ENCODE peak calls at places on chromosomes 2 and 18, in five cellular contexts. One of them, this sample, is unnamed.

GRCh38 chr2:206597716-206598218 is 44.5 kb upstream of the FAM237A start:
- DNase-seq in COR-L47: no peak
- DNase-seq in kidney glomerular epithelial cell: no peak
- DNase-seq in RPMI7951: no peak
- DNase-seq in WTC11: no peak
- DNase-seq in this sample: no peak

GRCh38 chr2:159098815-159099455 is 130.5 kb downstream of the TANC1 start:
- DNase-seq in RPMI7951: no peak
- DNase-seq in COR-L47: no peak
- DNase-seq in WTC11: no peak
- DNase-seq in kidney glomerular epithelial cell: peak; percentile 53
- DNase-seq in this sample: no peak

GRCh38 chr2:56325661-56326345 is 142.0 kb downstream of the CCDC85A start:
- DNase-seq in kidney glomerular epithelial cell: no peak
- DNase-seq in WTC11: no peak
- DNase-seq in RPMI7951: no peak
- DNase-seq in COR-L47: no peak
- DNase-seq in this sample: no peak

GRCh38 chr2:75309596-75310290 is 110.4 kb upstream of the TACR1 start:
- DNase-seq in WTC11: no peak
- DNase-seq in kidney glomerular epithelial cell: no peak
- DNase-seq in RPMI7951: peak; percentile 54
- DNase-seq in COR-L47: no peak
- DNase-seq in this sample: no peak

GRCh38 chr18:60935046-60935445 is 398.2 kb upstream of the CDH20 start:
- DNase-seq in WTC11: no peak
- DNase-seq in COR-L47: no peak
- DNase-seq in kidney glomerular epithelial cell: no peak
- DNase-seq in RPMI7951: no peak
- DNase-seq in this sample: no peak

GRCh38 chr2:26477911-26478253 is at the start of gene OTOF:
- DNase-seq in COR-L47: no peak
- DNase-seq in kidney glomerular epithelial cell: no peak
- DNase-seq in RPMI7951: peak; percentile 43
- DNase-seq in WTC11: no peak
- DNase-seq in this sample: no peak

GRCh38 chr18:79397830-79398761 is 2.4 kb downstream of the NFATC1 start:
- DNase-seq in RPMI7951: no peak
- DNase-seq in kidney glomerular epithelial cell: no peak
- DNase-seq in COR-L47: no peak
- DNase-seq in WTC11: no peak
- DNase-seq in this sample: no peak

GRCh38 chr2:171160119-171160629 is 519 bp downstream of the TLK1 start:
- DNase-seq in COR-L47: peak; percentile 60
- DNase-seq in WTC11: peak; percentile 69
- DNase-seq in RPMI7951: peak; percentile 58
- DNase-seq in kidney glomerular epithelial cell: peak; percentile 66
- DNase-seq in this sample: peak; percentile 81

GRCh38 chr2:88016948-88017779 is 817 bp upstream of the RNU2-63P start:
- DNase-seq in WTC11: peak; percentile 69
- DNase-seq in COR-L47: peak; percentile 40
- DNase-seq in RPMI7951: no peak
- DNase-seq in kidney glomerular epithelial cell: peak; percentile 74
- DNase-seq in this sample: peak; percentile 66

GRCh38 chr18:51266736-51267135 is 69.3 kb upstream of the MEX3C start:
- DNase-seq in RPMI7951: peak; percentile 16
- DNase-seq in COR-L47: no peak
- DNase-seq in kidney glomerular epithelial cell: no peak
- DNase-seq in WTC11: no peak
- DNase-seq in this sample: no peak

GRCh38 chr18:53526092-53526491 is 698.4 kb downstream of the MBD2 start:
- DNase-seq in COR-L47: no peak
- DNase-seq in WTC11: no peak
- DNase-seq in kidney glomerular epithelial cell: no peak
- DNase-seq in RPMI7951: no peak
- DNase-seq in this sample: no peak

GRCh38 chr2:152406836-152407161 is 71.8 kb downstream of the FMNL2 start:
- DNase-seq in kidney glomerular epithelial cell: peak; percentile 22
- DNase-seq in RPMI7951: no peak
- DNase-seq in COR-L47: no peak
- DNase-seq in WTC11: no peak
- DNase-seq in this sample: no peak

GRCh38 chr2:4903676-4904348 is 788.4 kb upstream of the SOX11 start:
- DNase-seq in WTC11: no peak
- DNase-seq in RPMI7951: no peak
- DNase-seq in kidney glomerular epithelial cell: no peak
- DNase-seq in COR-L47: no peak
- DNase-seq in this sample: no peak

GRCh38 chr2:2847131-2847740 is 516.2 kb upstream of the MYT1L start:
- DNase-seq in RPMI7951: no peak
- DNase-seq in kidney glomerular epithelial cell: no peak
- DNase-seq in WTC11: no peak
- DNase-seq in COR-L47: peak; percentile 79
- DNase-seq in this sample: no peak

GRCh38 chr2:6864938-6865345 is 765 bp downstream of the CMPK2 start:
- DNase-seq in WTC11: peak; percentile 8
- DNase-seq in RPMI7951: no peak
- DNase-seq in kidney glomerular epithelial cell: no peak
- DNase-seq in COR-L47: no peak
- DNase-seq in this sample: no peak

GRCh38 chr18:77061946-77062517 is 70.6 kb downstream of the MBP start:
- DNase-seq in kidney glomerular epithelial cell: no peak
- DNase-seq in RPMI7951: no peak
- DNase-seq in COR-L47: no peak
- DNase-seq in WTC11: no peak
- DNase-seq in this sample: no peak

GRCh38 chr2:46643951-46644350 is 164.6 kb downstream of the TMEM247 start:
- DNase-seq in COR-L47: no peak
- DNase-seq in RPMI7951: peak; percentile 50
- DNase-seq in WTC11: no peak
- DNase-seq in kidney glomerular epithelial cell: no peak
- DNase-seq in this sample: no peak

GRCh38 chr18:43772907-43773306 is 495.6 kb upstream of the SYT4 start:
- DNase-seq in WTC11: no peak
- DNase-seq in RPMI7951: no peak
- DNase-seq in kidney glomerular epithelial cell: no peak
- DNase-seq in COR-L47: no peak
- DNase-seq in this sample: no peak

GRCh38 chr18:25314824-25315223 is 37.1 kb downstream of the ZNF521 start:
- DNase-seq in WTC11: no peak
- DNase-seq in COR-L47: no peak
- DNase-seq in kidney glomerular epithelial cell: no peak
- DNase-seq in RPMI7951: no peak
- DNase-seq in this sample: no peak

GRCh38 chr18:54679318-54680149 is 88.5 kb downstream of the DYNAP start:
- DNase-seq in kidney glomerular epithelial cell: peak; percentile 67
- DNase-seq in RPMI7951: peak; percentile 76
- DNase-seq in COR-L47: peak; percentile 68
- DNase-seq in WTC11: no peak
- DNase-seq in this sample: no peak

GRCh38 chr18:50286391-50287027 is 983 bp downstream of the CXXC1 start:
- DNase-seq in RPMI7951: peak; percentile 63
- DNase-seq in kidney glomerular epithelial cell: no peak
- DNase-seq in WTC11: peak; percentile 59
- DNase-seq in COR-L47: peak; percentile 30
- DNase-seq in this sample: peak; percentile 38

GRCh38 chr18:70827632-70828031 is 538.8 kb downstream of the SOCS6 start:
- DNase-seq in kidney glomerular epithelial cell: no peak
- DNase-seq in WTC11: no peak
- DNase-seq in RPMI7951: no peak
- DNase-seq in COR-L47: no peak
- DNase-seq in this sample: no peak

GRCh38 chr2:128805237-128805636 is 486.6 kb upstream of the HS6ST1 start:
- DNase-seq in RPMI7951: no peak
- DNase-seq in kidney glomerular epithelial cell: no peak
- DNase-seq in COR-L47: no peak
- DNase-seq in WTC11: no peak
- DNase-seq in this sample: no peak

GRCh38 chr2:241902357-241902991 is 32.9 kb downstream of the RTP5 start:
- DNase-seq in RPMI7951: no peak
- DNase-seq in COR-L47: no peak
- DNase-seq in kidney glomerular epithelial cell: no peak
- DNase-seq in WTC11: no peak
- DNase-seq in this sample: peak; percentile 51

GRCh38 chr2:161138429-161138828 is 21.8 kb upstream of the TANK start:
- DNase-seq in WTC11: no peak
- DNase-seq in RPMI7951: no peak
- DNase-seq in COR-L47: no peak
- DNase-seq in kidney glomerular epithelial cell: no peak
- DNase-seq in this sample: no peak

GRCh38 chr2:154195644-154196221 is 324.0 kb downstream of the GALNT13 start:
- DNase-seq in COR-L47: no peak
- DNase-seq in WTC11: no peak
- DNase-seq in kidney glomerular epithelial cell: no peak
- DNase-seq in RPMI7951: no peak
- DNase-seq in this sample: no peak

GRCh38 chr2:43159797-43160196 is 66.6 kb downstream of the ZFP36L2 start:
- DNase-seq in kidney glomerular epithelial cell: no peak
- DNase-seq in WTC11: no peak
- DNase-seq in COR-L47: no peak
- DNase-seq in RPMI7951: no peak
- DNase-seq in this sample: no peak

GRCh38 chr2:3449106-3449505 is 69.6 kb downstream of the TRAPPC12 start:
- DNase-seq in COR-L47: no peak
- DNase-seq in RPMI7951: no peak
- DNase-seq in kidney glomerular epithelial cell: no peak
- DNase-seq in WTC11: no peak
- DNase-seq in this sample: no peak

GRCh38 chr2:112061840-112062239 is 6.8 kb downstream of the TMEM87B start:
- DNase-seq in COR-L47: no peak
- DNase-seq in kidney glomerular epithelial cell: no peak
- DNase-seq in WTC11: no peak
- DNase-seq in RPMI7951: no peak
- DNase-seq in this sample: no peak

GRCh38 chr2:128591841-128592822 is 273.5 kb upstream of the HS6ST1 start:
- DNase-seq in WTC11: peak; percentile 34
- DNase-seq in kidney glomerular epithelial cell: no peak
- DNase-seq in RPMI7951: no peak
- DNase-seq in COR-L47: no peak
- DNase-seq in this sample: no peak

GRCh38 chr2:180720861-180721260 is 259.5 kb upstream of the UBE2E3 start:
- DNase-seq in RPMI7951: no peak
- DNase-seq in COR-L47: no peak
- DNase-seq in WTC11: no peak
- DNase-seq in kidney glomerular epithelial cell: no peak
- DNase-seq in this sample: no peak

GRCh38 chr2:225735844-225736243 is 336.3 kb downstream of the NYAP2 start:
- DNase-seq in RPMI7951: peak; percentile 94
- DNase-seq in WTC11: no peak
- DNase-seq in kidney glomerular epithelial cell: peak; percentile 64
- DNase-seq in COR-L47: no peak
- DNase-seq in this sample: no peak

GRCh38 chr2:74332550-74333174 is 10.6 kb downstream of the SLC4A5 start:
- DNase-seq in COR-L47: no peak
- DNase-seq in kidney glomerular epithelial cell: no peak
- DNase-seq in WTC11: no peak
- DNase-seq in RPMI7951: no peak
- DNase-seq in this sample: no peak

GRCh38 chr2:128154225-128154624 is 63.2 kb downstream of the UGGT1 start:
- DNase-seq in kidney glomerular epithelial cell: no peak
- DNase-seq in COR-L47: no peak
- DNase-seq in WTC11: no peak
- DNase-seq in RPMI7951: no peak
- DNase-seq in this sample: no peak

GRCh38 chr2:47295981-47296350 is 107.0 kb upstream of the MSH2 start:
- DNase-seq in kidney glomerular epithelial cell: no peak
- DNase-seq in WTC11: no peak
- DNase-seq in RPMI7951: no peak
- DNase-seq in COR-L47: no peak
- DNase-seq in this sample: no peak

GRCh38 chr2:20501974-20502373 is 55.1 kb downstream of the RHOB start:
- DNase-seq in RPMI7951: peak; percentile 95
- DNase-seq in WTC11: no peak
- DNase-seq in kidney glomerular epithelial cell: no peak
- DNase-seq in COR-L47: no peak
- DNase-seq in this sample: no peak

This sample was measured in nephron progenitor cell.